ENCODE peak calls at places on chromosomes 12 and 14, in five cellular contexts. One of them, this sample, is unnamed.

GRCh38 chr12:48810817-48811453 is 7.4 kb upstream of the CACNB3 start:
- DNase-seq in IMR-90: peak; percentile 98
- DNase-seq in H1: no peak
- DNase-seq in astrocyte: peak; percentile 89
- DNase-seq in HCT116: no peak
- DNase-seq in this sample: peak; percentile 95

GRCh38 chr14:78130356-78130755 is 39.8 kb upstream of the NRXN3 start:
- DNase-seq in IMR-90: no peak
- DNase-seq in H1: no peak
- DNase-seq in astrocyte: no peak
- DNase-seq in HCT116: no peak
- DNase-seq in this sample: no peak

GRCh38 chr14:77286554-77286953 is 15.5 kb upstream of the NGB start:
- DNase-seq in IMR-90: no peak
- DNase-seq in H1: no peak
- DNase-seq in astrocyte: no peak
- DNase-seq in HCT116: no peak
- DNase-seq in this sample: no peak

GRCh38 chr14:50139192-50139591 is 22.8 kb upstream of the VCPKMT start:
- DNase-seq in IMR-90: no peak
- DNase-seq in H1: peak; percentile 13
- DNase-seq in astrocyte: peak; percentile 14
- DNase-seq in HCT116: no peak
- DNase-seq in this sample: no peak

GRCh38 chr12:81078469-81079196 is 754 bp downstream of the ACSS3 start:
- DNase-seq in IMR-90: peak; percentile 46
- DNase-seq in H1: no peak
- DNase-seq in astrocyte: peak; percentile 72
- DNase-seq in HCT116: no peak
- DNase-seq in this sample: peak; percentile 79

GRCh38 chr12:132222096-132222807 is 78.0 kb downstream of the NOC4L start:
- DNase-seq in IMR-90: peak; percentile 2
- DNase-seq in H1: no peak
- DNase-seq in astrocyte: no peak
- DNase-seq in HCT116: peak; percentile 71
- DNase-seq in this sample: no peak

GRCh38 chr14:50946234-50946935 is 2.1 kb upstream of the PYGL start:
- DNase-seq in IMR-90: no peak
- DNase-seq in H1: no peak
- DNase-seq in astrocyte: no peak
- DNase-seq in HCT116: no peak
- DNase-seq in this sample: no peak

GRCh38 chr14:77584809-77585208 is 31.6 kb downstream of the SPTLC2 start:
- DNase-seq in IMR-90: no peak
- DNase-seq in H1: no peak
- DNase-seq in astrocyte: no peak
- DNase-seq in HCT116: no peak
- DNase-seq in this sample: no peak

GRCh38 chr12:61713121-61713520 is 547.1 kb upstream of the USP15 start:
- DNase-seq in IMR-90: no peak
- DNase-seq in H1: no peak
- DNase-seq in astrocyte: no peak
- DNase-seq in HCT116: no peak
- DNase-seq in this sample: no peak

GRCh38 chr12:52232233-52232915 is 669 bp upstream of the KRT7 start:
- DNase-seq in IMR-90: no peak
- DNase-seq in H1: no peak
- DNase-seq in astrocyte: no peak
- DNase-seq in HCT116: no peak
- DNase-seq in this sample: peak; percentile 80

GRCh38 chr12:90936230-90937005 is 18.6 kb downstream of the CCER1 start:
- DNase-seq in IMR-90: no peak
- DNase-seq in H1: no peak
- DNase-seq in astrocyte: no peak
- DNase-seq in HCT116: no peak
- DNase-seq in this sample: peak; percentile 22

GRCh38 chr14:49303952-49304516 is 282.1 kb downstream of the RPS29 start:
- DNase-seq in IMR-90: peak; percentile 13
- DNase-seq in H1: no peak
- DNase-seq in astrocyte: peak; percentile 24
- DNase-seq in HCT116: no peak
- DNase-seq in this sample: peak; percentile 71

GRCh38 chr14:52649511-52649910 is 45.8 kb downstream of the ERO1A start:
- DNase-seq in IMR-90: peak; percentile 10
- DNase-seq in H1: no peak
- DNase-seq in astrocyte: peak; percentile 0
- DNase-seq in HCT116: no peak
- DNase-seq in this sample: no peak

DNA sequence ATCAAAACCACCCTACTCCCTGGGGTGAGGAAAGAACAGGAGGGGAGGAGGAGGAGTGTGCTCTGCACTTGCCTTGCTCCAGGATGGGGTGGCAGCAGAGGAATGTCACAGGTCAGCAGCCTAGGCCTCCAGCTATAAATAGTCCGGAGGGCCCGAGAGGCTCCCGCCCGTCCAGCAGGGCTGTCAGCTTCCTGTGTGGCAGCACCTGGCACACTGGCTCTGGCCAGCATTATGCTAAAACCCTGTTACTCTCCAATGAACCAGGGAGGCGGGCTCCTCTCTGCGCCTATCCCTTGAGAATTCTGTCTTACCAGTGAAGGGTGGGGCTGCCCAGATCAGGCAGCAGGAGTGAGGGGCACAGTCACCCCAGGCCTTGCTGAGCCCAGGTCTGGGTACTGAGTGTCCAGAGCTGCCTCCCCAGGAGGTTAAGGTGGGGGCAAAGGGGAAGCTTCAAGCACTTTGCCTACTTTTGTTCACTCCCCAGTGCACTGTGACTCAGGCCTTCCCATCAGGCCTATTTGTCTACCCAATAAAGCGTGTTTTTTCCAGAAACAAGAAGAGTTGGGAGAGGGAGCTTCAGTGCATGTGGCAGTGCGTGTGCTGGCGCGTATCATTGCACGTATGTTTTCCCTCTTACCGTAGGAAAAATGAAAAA is 1.1 kb upstream of the COX14 start:
- DNase-seq in IMR-90: peak; percentile 11
- DNase-seq in H1: no peak
- DNase-seq in astrocyte: no peak
- DNase-seq in HCT116: no peak
- DNase-seq in this sample: peak; percentile 90
- H3K4me1 ChIP-seq in IMR-90: peaks cover 13% of the 10 kb centered on the region
- H3K4me1 ChIP-seq in H1: peaks cover 15% of the 10 kb centered on the region
- H3K4me1 ChIP-seq in astrocyte: peaks cover 10% of the 10 kb centered on the region
- H3K4me1 ChIP-seq in HCT116: peaks cover 20% of the 10 kb centered on the region
- H3K4me1 ChIP-seq in this sample: peaks cover 23% of the 10 kb centered on the region

DNA sequence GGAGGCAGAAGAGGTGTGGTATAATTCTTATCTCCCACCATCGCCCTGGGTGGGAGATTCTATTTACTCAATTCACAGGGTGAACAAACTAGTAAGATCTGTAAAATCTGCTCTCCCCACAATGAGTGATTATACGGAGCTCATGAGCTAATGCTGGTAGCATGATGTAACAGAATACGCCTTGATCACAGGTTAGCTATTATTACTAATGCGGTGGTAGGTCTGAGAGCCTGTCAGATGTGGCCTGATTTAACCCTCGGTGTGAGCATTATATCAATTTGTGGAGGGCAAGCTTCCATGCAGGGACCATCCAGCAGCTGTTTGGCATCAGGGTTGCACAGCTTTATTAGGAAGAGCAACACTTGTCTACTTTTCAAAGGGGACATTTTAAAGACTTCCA is 18.5 kb downstream of the TSHR start:
- DNase-seq in IMR-90: no peak
- DNase-seq in H1: no peak
- DNase-seq in astrocyte: peak; percentile 84
- DNase-seq in HCT116: no peak
- DNase-seq in this sample: no peak
- H3K27ac ChIP-seq in IMR-90: no peak overlapping the region
- H3K27ac ChIP-seq in H1: no peak overlapping the region
- H3K27ac ChIP-seq in astrocyte: no peak overlapping the region
- H3K27ac ChIP-seq in HCT116: no peak overlapping the region
- H3K27ac ChIP-seq in this sample: no peak overlapping the region

DNA sequence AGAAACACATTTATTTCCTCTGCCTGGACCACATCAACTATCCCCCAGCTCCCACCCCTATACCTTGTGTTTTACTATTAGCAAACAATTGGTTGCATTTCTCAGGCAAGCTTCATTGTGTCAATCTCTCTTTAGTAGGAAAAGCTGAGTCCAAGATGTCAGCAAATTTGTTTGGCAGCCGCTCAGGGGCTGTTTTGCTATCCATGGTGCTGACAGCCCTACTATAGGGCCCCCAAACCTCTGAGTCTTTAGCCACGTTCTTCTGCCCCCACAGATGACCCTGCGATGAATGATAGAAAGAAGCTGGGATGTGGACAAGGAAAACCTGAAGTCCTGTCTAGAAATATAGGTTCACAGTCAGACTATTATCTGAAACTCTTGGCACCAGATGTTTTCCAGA is 11.6 kb upstream of the SYNDIG1L start:
- DNase-seq in IMR-90: no peak
- DNase-seq in H1: no peak
- DNase-seq in astrocyte: no peak
- DNase-seq in HCT116: no peak
- DNase-seq in this sample: peak; percentile 23
- H3K4me2 ChIP-seq in IMR-90: no peak overlapping the region
- H3K4me2 ChIP-seq in H1: no peak overlapping the region
- H3K4me2 ChIP-seq in astrocyte: no peak overlapping the region
- H3K4me2 ChIP-seq in HCT116: no peak overlapping the region
- H3K4me2 ChIP-seq in this sample: no peak overlapping the region

DNA sequence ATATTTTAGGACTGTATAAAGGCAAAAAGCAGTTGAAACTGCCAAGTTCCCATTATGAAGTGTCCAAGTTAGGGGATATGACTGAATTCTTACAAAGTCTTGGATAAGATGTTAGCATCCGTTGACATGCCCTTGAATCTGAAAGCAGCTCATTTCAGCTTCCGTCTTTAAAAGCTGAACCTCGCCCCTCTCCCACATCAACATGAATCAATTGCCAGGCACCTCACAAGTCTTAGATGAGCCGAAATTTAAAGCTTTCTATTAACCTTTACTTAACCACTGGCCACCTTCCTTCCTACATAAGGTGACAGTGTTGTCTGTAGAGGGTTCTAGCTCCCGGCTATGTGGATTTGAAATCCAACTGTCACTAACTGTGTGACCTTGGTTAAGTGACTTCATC is 1.3 kb downstream of the PPP1CC start:
- DNase-seq in IMR-90: no peak
- DNase-seq in H1: no peak
- DNase-seq in astrocyte: no peak
- DNase-seq in HCT116: no peak
- DNase-seq in this sample: peak; percentile 67
- H3K4me1 ChIP-seq in IMR-90: peaks cover 15% of the 10 kb centered on the region
- H3K4me1 ChIP-seq in H1: peaks cover 9% of the 10 kb centered on the region
- H3K4me1 ChIP-seq in astrocyte: peaks cover 27% of the 10 kb centered on the region
- H3K4me1 ChIP-seq in HCT116: peaks cover 22% of the 10 kb centered on the region
- H3K4me1 ChIP-seq in this sample: peaks cover 71% of the 10 kb centered on the region

GRCh38 chr12:130806574-130806973 is 32.5 kb downstream of the STX2 start:
- DNase-seq in IMR-90: no peak
- DNase-seq in H1: no peak
- DNase-seq in astrocyte: no peak
- DNase-seq in HCT116: no peak
- DNase-seq in this sample: no peak
- H3K27ac ChIP-seq in IMR-90: no peak overlapping the region
- H3K27ac ChIP-seq in H1: no peak overlapping the region
- H3K27ac ChIP-seq in astrocyte: no peak overlapping the region
- H3K27ac ChIP-seq in HCT116: no peak overlapping the region
- H3K27ac ChIP-seq in this sample: no peak overlapping the region

DNA sequence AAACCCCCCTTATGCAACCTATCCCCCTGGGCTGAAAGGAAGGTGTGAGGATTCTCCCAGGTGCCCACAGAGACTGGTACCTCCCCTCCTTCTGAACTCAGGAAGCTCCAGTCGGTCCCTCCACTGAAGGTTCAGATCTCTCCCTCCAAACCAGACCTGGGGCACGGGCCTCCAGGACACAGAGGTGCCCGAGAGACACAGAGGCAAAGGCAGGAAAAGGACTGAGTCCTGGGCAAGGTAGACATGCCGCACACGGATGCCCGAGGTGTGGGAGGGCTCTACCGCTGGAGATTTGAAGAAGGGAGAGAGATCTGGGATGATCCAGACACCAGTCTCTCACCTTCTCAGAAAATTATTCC is 3.6 kb downstream of the CEBPE start:
- DNase-seq in IMR-90: no peak
- DNase-seq in H1: no peak
- DNase-seq in astrocyte: no peak
- DNase-seq in HCT116: no peak
- DNase-seq in this sample: peak; percentile 72
- H3K4me2 ChIP-seq in IMR-90: peak overlapping the region; percentile 44
- H3K4me2 ChIP-seq in H1: no peak overlapping the region
- H3K4me2 ChIP-seq in astrocyte: peak overlapping the region; percentile 71
- H3K4me2 ChIP-seq in HCT116: peak overlapping the region; percentile 73
- H3K4me2 ChIP-seq in this sample: peak overlapping the region; percentile 66

This sample was measured in osteoblast.